ENCODE peak calls at places on chromosomes 16 and 17, in six cellular contexts. D is HCT116, J is T47D, P is adipocyte, S is mucosa of gallbladder, O is NCI-H1436. Y is an unnamed sample.

GRCh38 chr16:70161350-70161749 is 12.2 kb upstream of the CLEC18C start:
- DNase-seq in D (no peak), J (no peak), P (no peak), S (no peak), O (no peak), Y (no peak)

GRCh38 chr16:58299757-58300349 is 5.0 kb upstream of the PRSS54 start:
- DNase-seq in D (peak; percentile 13), J (peak; percentile 39), P (peak; percentile 7), S (no peak), O (no peak), Y (no peak)

GRCh38 chr17:70157151-70157550 is 12.2 kb upstream of the KCNJ2 start:
- DNase-seq in D (no peak), J (no peak), P (no peak), S (no peak), O (no peak), Y (no peak)

GRCh38 chr17:60161598-60162330 is 12.0 kb downstream of the CA4 start:
- DNase-seq in D (no peak), J (peak; percentile 23), P (no peak), S (no peak), O (no peak), Y (no peak)

GRCh38 chr16:84475643-84476240 is 28.7 kb downstream of the MEAK7 start:
- DNase-seq in D (no peak), J (peak; percentile 46), P (no peak), S (no peak), O (no peak), Y (no peak)

GRCh38 chr17:77316191-77316641 is 175.4 kb downstream of the SEC14L1 start:
- DNase-seq in D (no peak), J (no peak), P (peak; percentile 72), S (no peak), O (no peak), Y (no peak)

GRCh38 chr16:57620316-57621231 is 7.9 kb upstream of the ADGRG1 start:
- DNase-seq in D (no peak), J (peak; percentile 93), P (no peak), S (no peak), O (no peak), Y (no peak)

GRCh38 chr16:76946879-76947278 is 244.1 kb upstream of the MON1B start:
- DNase-seq in D (peak; percentile 2), J (no peak), P (peak; percentile 85), S (peak; percentile 41), O (no peak), Y (no peak)

GRCh38 chr17:39799395-39799794 is 61.7 kb downstream of the GRB7 start:
- DNase-seq in D (no peak), J (no peak), P (no peak), S (no peak), O (no peak), Y (no peak)

GRCh38 chr16:89040391-89040790 is 53.3 kb upstream of the ACSF3 start:
- DNase-seq in D (no peak), J (no peak), P (no peak), S (no peak), O (no peak), Y (no peak)

GRCh38 chr17:58060596-58061191 is 22.5 kb upstream of the DYNLL2 start:
- DNase-seq in D (no peak), J (no peak), P (no peak), S (no peak), O (peak; percentile 7), Y (no peak)

GRCh38 chr16:554640-555413 is 5.4 kb upstream of the PRR35 start:
- DNase-seq in D (no peak), J (no peak), P (peak; percentile 68), S (no peak), O (no peak), Y (no peak)

GRCh38 chr17:31487648-31488263 is 96.3 kb downstream of the RAB11FIP4 start:
- DNase-seq in D (peak; percentile 87), J (peak; percentile 98), P (peak; percentile 76), S (peak; percentile 93), O (peak; percentile 96), Y (peak; percentile 92)

GRCh38 chr17:31373150-31374082 is 18.1 kb upstream of the RAB11FIP4 start:
- DNase-seq in D (peak; percentile 8), J (peak; percentile 78), P (peak; percentile 77), S (peak; percentile 37), O (peak; percentile 53), Y (no peak)

GRCh38 chr17:28953444-28954118 is 2.3 kb upstream of the PHF12 start:
- DNase-seq in D (peak; percentile 45), J (peak; percentile 60), P (peak; percentile 76), S (peak; percentile 64), O (peak; percentile 28), Y (no peak)

GRCh38 chr17:7886227-7887037 is 2.2 kb upstream of the CHD3 start:
- DNase-seq in D (no peak), J (peak; percentile 59), P (peak; percentile 61), S (no peak), O (no peak), Y (peak; percentile 44)

GRCh38 chr16:1505073-1505844 is 12.1 kb downstream of the TELO2 start:
- DNase-seq in D (no peak), J (no peak), P (no peak), S (no peak), O (no peak), Y (no peak)

GRCh38 chr17:78414178-78415162 is 36.0 kb downstream of the PGS1 start:
- DNase-seq in D (no peak), J (no peak), P (no peak), S (no peak), O (no peak), Y (peak; percentile 26)

GRCh38 chr16:68800257-68800875 is 43.0 kb upstream of the TANGO6 start:
- DNase-seq in D (peak; percentile 62), J (peak; percentile 86), P (peak; percentile 94), S (peak; percentile 59), O (peak; percentile 74), Y (no peak)

GRCh38 chr16:59634951-59635350 is 900.8 kb upstream of the GOT2 start:
- DNase-seq in D (no peak), J (no peak), P (peak; percentile 34), S (no peak), O (no peak), Y (no peak)

GRCh38 chr17:67281053-67281452 is 36.1 kb upstream of the HELZ start:
- DNase-seq in D (no peak), J (no peak), P (peak; percentile 27), S (no peak), O (no peak), Y (no peak)

GRCh38 chr17:73003487-73003886 is 89.0 kb downstream of the SLC39A11 start:
- DNase-seq in D (peak; percentile 67), J (peak; percentile 74), P (no peak), S (peak; percentile 44), O (no peak), Y (no peak)

GRCh38 chr17:48043171-48043570 is 5.0 kb upstream of the NFE2L1 start:
- DNase-seq in D (no peak), J (no peak), P (no peak), S (no peak), O (no peak), Y (no peak)

GRCh38 chr17:73720187-73720834 is 76.1 kb upstream of the SDK2 start:
- DNase-seq in D (no peak), J (no peak), P (no peak), S (no peak), O (no peak), Y (no peak)

GRCh38 chr16:72066747-72067146 is 3.7 kb downstream of the HPR start:
- DNase-seq in D (peak; percentile 13), J (peak; percentile 58), P (peak; percentile 61), S (no peak), O (peak; percentile 7), Y (no peak)

GRCh38 chr16:1989826-1990335 is at the start of gene SYNGR3:
- DNase-seq in D (no peak), J (no peak), P (peak; percentile 47), S (no peak), O (no peak), Y (no peak)

GRCh38 chr16:83098536-83098935 is 471.8 kb downstream of the CDH13 start:
- DNase-seq in D (no peak), J (no peak), P (no peak), S (no peak), O (no peak), Y (no peak)

GRCh38 chr17:15233971-15234370 is 31.2 kb downstream of the PMP22 start:
- DNase-seq in D (no peak), J (no peak), P (no peak), S (no peak), O (no peak), Y (no peak)

GRCh38 chr17:65198653-65199382 is 61.6 kb downstream of the RGS9 start:
- DNase-seq in D (peak; percentile 62), J (peak; percentile 76), P (peak; percentile 85), S (no peak), O (peak; percentile 80), Y (no peak)

GRCh38 chr16:56610017-56610608 is 1.7 kb downstream of the MT2A start:
- DNase-seq in D (peak; percentile 75), J (peak; percentile 87), P (peak; percentile 86), S (peak; percentile 33), O (no peak), Y (no peak)

GRCh38 chr16:55735120-55735781 is 79.5 kb downstream of the SLC6A2 start:
- DNase-seq in D (no peak), J (no peak), P (no peak), S (no peak), O (no peak), Y (no peak)

GRCh38 chr16:69494993-69495392 is 70.6 kb downstream of the CYB5B start:
- DNase-seq in D (peak; percentile 44), J (peak; percentile 59), P (peak; percentile 29), S (no peak), O (no peak), Y (no peak)

GRCh38 chr17:74345433-74346241 is 16.0 kb downstream of the BTBD17 start:
- DNase-seq in D (no peak), J (no peak), P (no peak), S (no peak), O (no peak), Y (no peak)

GRCh38 chr17:50658602-50659001 is 23.9 kb downstream of the ABCC3 start:
- DNase-seq in D (no peak), J (no peak), P (no peak), S (no peak), O (no peak), Y (no peak)

GRCh38 chr16:4064950-4065352 is 51.3 kb downstream of the ADCY9 start:
- DNase-seq in D (no peak), J (no peak), P (no peak), S (no peak), O (no peak), Y (no peak)

GRCh38 chr17:34556384-34556783 is 23.0 kb upstream of the TMEM132E start:
- DNase-seq in D (no peak), J (peak; percentile 80), P (no peak), S (no peak), O (no peak), Y (no peak)

GRCh38 chr16:27959914-27960313 is 103.6 kb downstream of the GSG1L start:
- DNase-seq in D (no peak), J (no peak), P (no peak), S (no peak), O (no peak), Y (no peak)

Y was measured in natural killer cell.